ENCODE peak calls at places on chromosomes 2 and 18, in nine cellular contexts. N is Calu3; U is ecto neural progenitor cell; K is GDM1; S is GM23248; Z is Caki2; P is stimulated activated CD8-positive, alpha-beta memory T cell treated with anti-CD3 and anti-CD28 coated beads, Interleukin-12 subunit alpha, Interleukin-12 subunit beta, amount 100 ng/mL, for 1 hour; D is H54; C is GM03348. G is an unnamed sample.

GRCh38 chr18:21439453-21439852 is 161.1 kb downstream of the ESCO1 start:
- DNase-seq in U (no peak), C (peak; percentile 73), D (peak; percentile 19), N (peak; percentile 28), K (no peak), Z (peak; percentile 61), S (peak; percentile 95), P (no peak), G (no peak)

GRCh38 chr2:16851131-16851530 is 185.5 kb upstream of the CYRIA start:
- DNase-seq in K (no peak), D (no peak), P (no peak), U (no peak), C (no peak), S (no peak), Z (no peak), N (no peak), G (no peak)

GRCh38 chr2:38284971-38285370 is 92.1 kb downstream of the ATL2 start:
- DNase-seq in N (no peak), C (no peak), K (no peak), S (no peak), Z (no peak), U (no peak), P (no peak), D (no peak), G (no peak)

GRCh38 chr2:64998658-64999061 is 9.5 kb downstream of the SLC1A4 start:
- DNase-seq in Z (no peak), C (peak; percentile 32), K (no peak), P (no peak), D (no peak), N (no peak), S (peak; percentile 53), U (no peak), G (no peak)

GRCh38 chr2:181805228-181806038 is 86.1 kb upstream of the ITPRID2 start:
- DNase-seq in K (peak; percentile 59), N (no peak), U (no peak), C (peak; percentile 23), Z (peak; percentile 61), P (no peak), S (peak; percentile 30), D (no peak), G (no peak)

GRCh38 chr18:44464401-44465185 is 216.1 kb upstream of the SETBP1 start:
- DNase-seq in S (peak; percentile 60), U (no peak), K (no peak), P (no peak), D (no peak), C (no peak), Z (peak; percentile 32), N (no peak), G (no peak)

GRCh38 chr2:219176818-219177593 is at the start of gene CNPPD1:
- DNase-seq in C (peak; percentile 94), S (peak; percentile 90), U (peak; percentile 87), D (peak; percentile 77), N (peak; percentile 94), K (peak; percentile 87), P (peak; percentile 76), Z (peak; percentile 91), G (peak; percentile 77)

GRCh38 chr2:173355132-173355865 is 627 bp downstream of the CDCA7 start:
- DNase-seq in U (peak; percentile 80), C (peak; percentile 70), Z (no peak), S (peak; percentile 70), K (peak; percentile 43), N (peak; percentile 56), D (peak; percentile 42), P (no peak), G (peak; percentile 75)

GRCh38 chr2:216606551-216607527 is 26.4 kb upstream of the IGFBP2 start:
- DNase-seq in U (peak; percentile 64), K (no peak), S (no peak), D (no peak), P (peak; percentile 8), C (no peak), Z (no peak), N (no peak), G (no peak)

GRCh38 chr2:240394549-240394948 is 40.9 kb upstream of the GPC1 start:
- DNase-seq in P (no peak), U (peak; percentile 16), K (no peak), D (no peak), C (no peak), N (no peak), Z (no peak), S (no peak), G (no peak)

GRCh38 chr2:130767408-130767775 is 12.1 kb downstream of the AMER3 start:
- DNase-seq in U (no peak), D (no peak), Z (no peak), K (no peak), S (no peak), N (no peak), C (no peak), P (no peak), G (no peak)

GRCh38 chr2:69221512-69221911 is 165.5 kb downstream of the GFPT1 start:
- DNase-seq in Z (no peak), C (no peak), N (no peak), D (no peak), S (peak; percentile 46), U (no peak), P (no peak), K (no peak), G (no peak)

GRCh38 chr2:238969857-238970256 is 122.0 kb downstream of the TWIST2 start:
- DNase-seq in C (no peak), Z (no peak), N (no peak), U (no peak), K (no peak), D (no peak), S (no peak), P (no peak), G (no peak)

GRCh38 chr2:128196026-128196822 is 105.2 kb downstream of the UGGT1 start:
- DNase-seq in K (no peak), N (no peak), Z (no peak), D (no peak), S (no peak), U (no peak), C (peak; percentile 28), P (no peak), G (no peak)

GRCh38 chr2:100063459-100063953 is 78.9 kb downstream of the AFF3 start:
- DNase-seq in U (no peak), K (no peak), Z (no peak), P (no peak), N (no peak), C (no peak), D (no peak), S (no peak), G (no peak)

GRCh38 chr2:118443596-118443995 is 355.3 kb downstream of the INSIG2 start:
- DNase-seq in N (no peak), U (no peak), C (peak; percentile 68), D (no peak), P (no peak), S (peak; percentile 64), Z (peak; percentile 36), K (no peak), G (no peak)

GRCh38 chr2:73979686-73980085 is 5.0 kb upstream of the TET3 start:
- DNase-seq in C (peak; percentile 91), U (no peak), P (no peak), K (no peak), N (peak; percentile 31), Z (peak; percentile 53), D (no peak), S (peak; percentile 95), G (no peak)

GRCh38 chr2:189798312-189799029 is 14.2 kb downstream of the PMS1 start:
- DNase-seq in N (no peak), Z (peak; percentile 26), D (no peak), K (no peak), C (peak; percentile 52), P (no peak), S (peak; percentile 69), U (no peak), G (no peak)

GRCh38 chr2:40346535-40347354 is 105.1 kb downstream of the SLC8A1 start:
- DNase-seq in U (no peak), Z (no peak), K (no peak), D (no peak), S (peak; percentile 66), C (peak; percentile 55), P (no peak), N (no peak), G (no peak)

GRCh38 chr2:43026451-43027102 is 199.8 kb downstream of the ZFP36L2 start:
- DNase-seq in U (no peak), P (no peak), D (no peak), Z (no peak), S (no peak), K (no peak), N (no peak), C (no peak), G (no peak)

GRCh38 chr2:66344087-66344663 is 90.8 kb upstream of the MEIS1 start:
- DNase-seq in S (no peak), N (no peak), C (no peak), U (no peak), Z (no peak), K (no peak), D (no peak), P (no peak), G (no peak)

GRCh38 chr2:233353769-233354499 is at the start of gene DGKD:
- DNase-seq in S (peak; percentile 77), K (peak; percentile 46), U (peak; percentile 84), Z (peak; percentile 47), N (peak; percentile 61), D (no peak), P (peak; percentile 54), C (peak; percentile 99), G (peak; percentile 54)

GRCh38 chr2:68415521-68415920 is 50.4 kb downstream of the PLEK start:
- DNase-seq in C (no peak), P (no peak), N (no peak), U (no peak), D (no peak), Z (no peak), K (no peak), S (no peak), G (no peak)

GRCh38 chr2:144414324-144414845 is 105.5 kb downstream of the ZEB2 start:
- DNase-seq in S (peak; percentile 95), Z (no peak), N (peak; percentile 0), K (no peak), D (peak; percentile 24), C (peak; percentile 86), U (no peak), P (no peak), G (no peak)

G was measured in CMK.